ENCODE peak calls at places on chromosomes 4 and X, in seven cellular contexts. P, H, U, B, I, V and Y are unnamed samples.

GRCh38 chr4:174521800-174522182 is 497 bp downstream of the HPGD start:
- DNase-seq in U (no peak), V (peak), P (no peak), H (peak), B (no peak), I (no peak), Y (no peak)

GRCh38 chr4:147787204-147787603 is 55.3 kb downstream of the ARHGAP10 start:
- DNase-seq in H (no peak), B (peak), U (no peak), I (no peak), P (peak), V (no peak), Y (peak)

GRCh38 chr4:147509386-147509785 is 28.5 kb downstream of the EDNRA start:
- DNase-seq in P (no peak), U (no peak), V (no peak), B (no peak), H (no peak), I (no peak), Y (no peak)

GRCh38 chr4:4735870-4736269 is 123.6 kb upstream of the MSX1 start:
- DNase-seq in U (no peak), P (no peak), I (no peak), B (peak), H (no peak), V (no peak), Y (peak)

GRCh38 chr4:136495076-136495475 is 1037.2 kb downstream of the PCDH18 start:
- DNase-seq in V (no peak), I (no peak), B (no peak), P (no peak), U (no peak), H (no peak), Y (no peak)

GRCh38 chr4:13865871-13866669 is 238.5 kb upstream of the BOD1L1 start:
- DNase-seq in U (no peak), I (no peak), P (peak), B (peak), V (no peak), H (peak), Y (no peak)

GRCh38 chr4:100063355-100063754 is 113.3 kb upstream of the H2AZ1 start:
- DNase-seq in P (peak), I (no peak), H (no peak), V (no peak), U (no peak), B (no peak), Y (no peak)

GRCh38 chrX:46602468-46603102 is 29.0 kb downstream of the CHST7 start:
- DNase-seq in H (no peak), I (no peak), B (no peak), U (no peak), P (no peak), V (no peak), Y (no peak)

GRCh38 chr4:21457086-21457840 is 491.3 kb downstream of the KCNIP4 start:
- DNase-seq in H (no peak), I (no peak), U (peak), V (no peak), P (no peak), B (no peak), Y (no peak)

GRCh38 chrX:120450163-120450562 is 18.9 kb downstream of the LAMP2 start:
- DNase-seq in I (peak), V (no peak), U (no peak), B (no peak), H (no peak), P (no peak), Y (no peak)

GRCh38 chrX:44223150-44223549 is 120.3 kb downstream of the EFHC2 start:
- DNase-seq in I (no peak), U (no peak), B (peak), P (peak), H (no peak), V (no peak), Y (no peak)